ENCODE peak calls at places on chromosomes 2 and 18, in four cellular contexts. N is K562, O is fibroblast of lung, E is suprapubic skin. P is an unnamed sample.

GRCh38 chr18:21897811-21898210 is 157.2 kb downstream of the MIB1 start:
- DNase-seq in O (peak), N (peak), E (no peak), P (no peak)

GRCh38 chr2:64120928-64121327 is 23.3 kb downstream of the PELI1 start:
- DNase-seq in N (no peak), E (no peak), O (no peak), P (no peak)

GRCh38 chr2:240441326-240441992 is 6.0 kb downstream of the GPC1 start:
- DNase-seq in N (no peak), O (no peak), E (no peak), P (no peak)

GRCh38 chr2:28619213-28620196 is 123.6 kb downstream of the PLB1 start:
- DNase-seq in N (no peak), O (no peak), E (no peak), P (no peak)

GRCh38 chr2:55992465-55992864 is 68.9 kb upstream of the EFEMP1 start:
- DNase-seq in N (no peak), E (no peak), O (peak), P (no peak)

GRCh38 chr18:48106498-48106897 is 176.0 kb upstream of the SMAD2 start:
- DNase-seq in N (no peak), E (no peak), O (no peak), P (no peak)

GRCh38 chr2:24779121-24779520 is 14.1 kb downstream of the PTRHD1 start:
- DNase-seq in O (no peak), N (no peak), E (no peak), P (no peak)

GRCh38 chr2:15973446-15974202 is 33.3 kb downstream of the MYCN start:
- DNase-seq in O (no peak), E (no peak), N (no peak), P (no peak)

GRCh38 chr18:41372266-41372665 is 582.8 kb upstream of the PIK3C3 start:
- DNase-seq in N (no peak), O (no peak), E (no peak), P (no peak)

GRCh38 chr2:155424518-155424917 is 726.0 kb downstream of the KCNJ3 start:
- DNase-seq in N (no peak), E (no peak), O (no peak), P (no peak)

GRCh38 chr18:36185157-36185556 is 2.1 kb upstream of the MOCOS start:
- DNase-seq in N (no peak), E (no peak), O (no peak), P (no peak)

GRCh38 chr2:168573128-168573903 is 117.2 kb downstream of the CERS6 start:
- DNase-seq in E (no peak), N (no peak), O (peak), P (no peak)

GRCh38 chr18:47689386-47689785 is 241.1 kb downstream of the SMAD2 start:
- DNase-seq in N (no peak), O (no peak), E (no peak), P (no peak)

GRCh38 chr2:69960821-69961220 is 610 bp downstream of the ASPRV1 start:
- DNase-seq in N (no peak), O (no peak), E (no peak), P (no peak)

GRCh38 chr2:111919794-111920608 is 21.6 kb downstream of the MERTK start:
- DNase-seq in N (no peak), O (peak), E (no peak), P (no peak)

GRCh38 chr2:9033385-9034175 is 30.1 kb upstream of the MBOAT2 start:
- DNase-seq in E (no peak), N (peak), O (peak), P (no peak)

GRCh38 chr2:71608441-71608840 is 155.1 kb downstream of the DYSF start:
- DNase-seq in E (peak), N (no peak), O (no peak), P (peak)

GRCh38 chr2:64987963-64988419 is 1.2 kb upstream of the SLC1A4 start:
- DNase-seq in N (no peak), E (no peak), O (peak), P (no peak)

GRCh38 chr2:26438526-26438925 is 36.8 kb downstream of the DRC1 start:
- DNase-seq in E (no peak), O (no peak), N (no peak), P (no peak)

GRCh38 chr2:158009425-158009824 is 92.3 kb upstream of the UPP2 start:
- DNase-seq in O (peak), E (no peak), N (no peak), P (no peak)

GRCh38 chr2:166256902-166257301 is 118.8 kb downstream of the SCN9A start:
- DNase-seq in N (no peak), E (no peak), O (no peak), P (no peak)

GRCh38 chr2:26809876-26810577 is 24.2 kb downstream of the CENPA start:
- DNase-seq in E (peak), N (no peak), O (no peak), P (no peak)

GRCh38 chr2:236086403-236086970 is 81.7 kb downstream of the GBX2 start:
- DNase-seq in N (no peak), O (no peak), E (no peak), P (no peak)

GRCh38 chr2:148582679-148583511 is 61.7 kb upstream of the EPC2 start:
- DNase-seq in O (no peak), N (no peak), E (no peak), P (no peak)

GRCh38 chr2:222362336-222362735 is 62.0 kb upstream of the SGPP2 start:
- DNase-seq in N (no peak), E (no peak), O (no peak), P (no peak)

GRCh38 chr2:145006957-145007672 is 487.2 kb upstream of the ZEB2 start:
- DNase-seq in N (no peak), E (peak), O (peak), P (peak)

DNA sequence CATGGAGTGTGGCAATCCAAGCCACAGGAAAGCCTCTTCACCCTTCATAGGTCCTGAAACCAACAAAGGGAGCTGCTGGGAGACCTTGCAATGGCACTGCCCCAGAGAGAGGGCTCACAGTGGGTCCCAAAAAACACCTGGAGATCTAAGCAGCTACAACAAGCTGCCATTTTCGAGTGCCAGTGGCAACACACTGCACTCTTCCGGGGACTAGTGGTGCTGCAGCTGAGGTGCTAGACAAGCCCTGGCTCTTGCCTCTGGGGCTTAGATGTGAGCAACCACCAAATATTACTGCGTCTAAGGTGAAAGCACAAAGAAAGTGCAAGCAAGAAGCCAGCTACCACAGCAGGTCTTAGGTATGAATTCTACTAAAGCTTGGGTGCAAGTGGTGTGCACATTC is 192.9 kb downstream of the NOL4 start:
- DNase-seq in N (no peak), E (no peak), O (no peak), P (no peak)
- TF ChIP-seq CTCF in N (no peak), E (no peak), O (no peak), P (no peak)

GRCh38 chr2:18365346-18365745 is 195.1 kb downstream of the RDH14 start:
- DNase-seq in O (no peak), N (no peak), E (no peak), P (no peak)
- H3K27ac ChIP-seq in O (no peak), N (no peak), E (no peak), P (no peak)

GRCh38 chr2:180987146-180987545 is 6.7 kb downstream of the UBE2E3 start:
- DNase-seq in N (no peak), O (no peak), E (no peak), P (no peak)

GRCh38 chr2:180985771-180986395 is 5.5 kb downstream of the UBE2E3 start:
- DNase-seq in O (no peak), N (no peak), E (no peak), P (no peak)

GRCh38 chr2:180980185-180980942 is at the start of gene UBE2E3:
- DNase-seq in O (peak), N (peak), E (peak), P (peak)

GRCh38 chr2:180980943-180981898 is 816 bp downstream of the UBE2E3 start:
- DNase-seq in E (no peak), N (no peak), O (peak), P (no peak)

GRCh38 chr2:180983468-180984388 is 3.3 kb downstream of the UBE2E3 start:
- DNase-seq in O (peak), E (no peak), N (peak), P (no peak)
- H3K4me3 ChIP-seq in O (peak), E (no peak), N (peak), P (no peak)

GRCh38 chr2:177221534-177221933 is 8.9 kb downstream of the HNRNPA3 start:
- DNase-seq in O (no peak), E (no peak), N (no peak), P (no peak)
- TF ChIP-seq CTCF in O (no peak), E (no peak), N (no peak), P (no peak)

GRCh38 chr18:62037989-62038778 is 145.4 kb upstream of the RNF152 start:
- DNase-seq in N (no peak), E (no peak), O (peak), P (no peak)
- H3K27ac ChIP-seq in N (no peak), E (no peak), O (no peak), P (peak)

DNA sequence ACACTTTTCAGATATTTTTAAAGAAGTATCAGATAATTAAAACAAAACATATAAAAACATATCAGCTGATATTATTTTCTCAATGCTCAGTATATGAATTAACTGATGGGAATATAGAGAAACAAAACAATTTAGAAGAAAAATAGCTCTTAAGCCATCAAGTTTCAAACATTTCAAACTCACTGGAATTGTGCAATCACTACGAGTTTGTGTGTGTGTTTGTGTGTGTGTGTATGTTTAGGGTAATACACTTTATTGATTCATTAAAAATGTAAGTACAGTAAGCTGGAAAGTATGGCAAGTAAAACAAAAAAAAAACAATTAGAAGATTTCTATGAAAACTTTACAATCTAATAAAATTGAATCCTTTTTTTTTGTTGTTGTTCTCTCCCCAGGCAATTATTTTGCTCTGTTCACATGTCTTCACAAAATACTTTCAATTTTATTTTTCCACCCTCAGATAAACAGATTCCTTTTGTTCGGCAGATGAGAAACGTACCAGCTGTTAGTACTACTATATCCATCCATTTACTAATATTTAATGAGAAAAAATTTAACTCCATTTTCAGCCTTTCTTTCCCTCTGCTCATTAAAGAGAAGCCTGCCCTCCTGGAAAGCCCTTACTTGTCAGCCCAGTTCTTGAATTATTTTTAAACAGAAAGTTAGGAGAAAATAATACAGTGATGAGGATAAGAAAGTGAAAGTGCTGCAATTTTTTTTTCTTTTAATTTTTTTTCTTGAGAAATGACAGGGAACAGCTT is 87.6 kb downstream of the SLC8A1 start:
- DNase-seq in E (no peak), N (no peak), O (peak), P (no peak)
- H3K4me3 ChIP-seq in E (peak), N (no peak), O (peak), P (peak)

DNA sequence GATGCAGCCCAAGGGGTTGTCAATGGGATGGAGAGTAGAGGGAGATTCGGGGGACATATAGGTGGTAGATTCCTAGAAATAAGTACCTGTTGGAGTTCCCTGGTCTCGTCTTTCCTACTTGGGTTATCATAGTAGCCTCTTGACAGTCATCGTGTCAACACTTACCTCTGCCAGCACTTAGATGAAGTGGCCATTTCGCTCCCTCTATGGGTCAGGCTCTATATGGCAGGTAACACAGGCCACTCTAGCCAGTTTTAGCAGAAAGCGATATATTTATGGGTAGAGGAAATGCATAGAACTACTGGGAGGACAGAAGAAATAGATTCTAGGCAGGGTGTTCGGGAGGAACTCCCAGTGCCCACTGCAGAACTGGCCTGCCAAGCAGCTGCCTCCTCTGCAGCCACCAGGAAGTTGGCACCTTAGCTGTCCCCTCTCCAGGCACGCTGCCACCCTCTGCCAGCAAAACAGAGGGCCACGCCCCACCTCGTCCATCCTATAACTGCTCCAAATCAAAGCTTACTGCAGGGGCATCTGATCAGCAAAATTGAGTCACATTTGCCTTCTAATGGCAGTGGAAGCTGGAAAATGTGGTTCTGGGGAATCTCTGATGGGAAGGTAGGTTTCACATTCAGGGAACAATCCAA is 181.3 kb downstream of the INSIG2 start:
- DNase-seq in N (peak), O (no peak), E (no peak), P (no peak)
- TF ChIP-seq CTCF in N (peak), O (no peak), E (no peak), P (no peak)

DNA sequence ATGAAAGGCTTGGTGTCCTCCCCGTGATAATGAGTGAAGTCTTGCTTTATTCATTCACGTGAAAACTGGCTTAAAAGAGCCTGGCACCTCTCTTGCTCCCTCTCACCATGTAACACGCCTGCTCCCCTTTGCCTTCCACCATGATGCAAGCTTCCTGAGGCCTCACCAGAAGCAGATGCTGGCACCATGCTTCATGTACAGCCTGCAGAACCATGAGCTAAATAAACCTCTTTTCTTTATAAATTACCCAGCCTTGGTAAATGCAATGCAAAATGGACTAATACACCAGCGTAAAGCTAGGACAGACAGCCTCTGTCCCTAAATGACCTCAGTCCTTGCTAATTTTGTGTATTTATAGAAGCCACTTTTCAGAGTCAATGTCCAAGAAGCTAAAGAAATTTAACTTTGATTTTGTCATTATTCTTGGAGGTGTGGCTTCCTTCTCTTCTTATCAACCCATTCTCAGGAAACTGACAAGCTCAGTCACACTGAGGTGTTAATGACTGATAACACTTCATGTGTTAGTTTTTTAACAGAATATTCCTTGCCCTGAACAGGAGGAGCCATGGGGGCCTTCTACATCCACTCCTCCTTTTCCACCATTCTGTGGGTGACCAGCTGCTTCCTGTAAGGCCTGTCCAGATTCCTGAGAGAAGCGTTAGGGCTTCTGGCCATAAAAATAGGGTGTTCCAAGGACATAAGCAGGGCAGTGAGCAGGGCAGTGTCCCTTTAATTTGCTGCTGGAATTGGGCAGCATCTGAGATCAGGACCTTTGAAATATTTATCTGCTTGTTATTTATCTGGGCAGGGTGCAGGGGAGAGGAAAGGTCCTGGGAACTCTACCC is 38.0 kb upstream of the EPAS1 start:
- DNase-seq in E (no peak), O (peak), N (peak), P (no peak)
- H3K27ac ChIP-seq in E (no peak), O (no peak), N (peak), P (no peak)

DNA sequence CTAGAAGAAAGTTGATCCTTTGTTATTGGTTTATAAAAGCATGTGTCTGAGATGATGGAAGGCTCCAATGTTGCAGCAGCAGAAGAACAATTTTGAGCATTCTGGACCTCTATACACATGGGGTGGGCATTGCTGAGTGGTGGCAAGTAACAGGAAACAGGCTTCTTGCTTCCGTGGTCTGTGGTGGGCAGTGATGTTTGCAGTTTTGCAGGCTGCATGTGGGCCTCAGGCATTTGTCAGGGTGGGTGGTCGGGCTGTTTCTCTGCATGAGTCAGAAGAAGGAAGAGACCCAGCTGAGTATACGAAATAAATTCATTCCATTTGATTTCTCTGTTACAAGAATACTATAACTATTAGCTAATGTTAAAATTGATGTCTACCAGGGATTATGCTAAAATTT is 239.5 kb upstream of the COL3A1 start:
- DNase-seq in O (peak), E (no peak), N (no peak), P (no peak)
- H3K4me3 ChIP-seq in O (no peak), E (no peak), N (no peak), P (no peak)

GRCh38 chr18:50866765-50867164 is 12.2 kb upstream of the ME2 start:
- DNase-seq in N (no peak), O (peak), E (no peak), P (no peak)
- TF ChIP-seq CTCF in N (no peak), O (no peak), E (no peak), P (no peak)

P was measured in coronary artery.